ENCODE peak calls at places on chromosomes 1 and 21, in four cellular contexts. One of them, this sample, is unnamed.

GRCh38 chr1:105138445-105138821 is 1388.7 kb downstream of the AMY1C start:
- DNase-seq in cardiac fibroblast: no peak
- DNase-seq in stomach: peak
- DNase-seq in GM23338: no peak
- DNase-seq in this sample: no peak

GRCh38 chr1:42335809-42336518 is 929 bp upstream of the FOXJ3 start:
- DNase-seq in GM23338: no peak
- DNase-seq in cardiac fibroblast: peak
- DNase-seq in stomach: peak
- DNase-seq in this sample: no peak

GRCh38 chr1:184387871-184388670 is 1.2 kb downstream of the C1orf21 start:
- DNase-seq in stomach: peak
- DNase-seq in cardiac fibroblast: peak
- DNase-seq in GM23338: peak
- DNase-seq in this sample: no peak

GRCh38 chr21:37815893-37816292 is 100.4 kb downstream of the KCNJ6 start:
- DNase-seq in stomach: no peak
- DNase-seq in GM23338: no peak
- DNase-seq in cardiac fibroblast: no peak
- DNase-seq in this sample: no peak

GRCh38 chr1:226708967-226709396 is 30.1 kb downstream of the ITPKB start:
- DNase-seq in GM23338: no peak
- DNase-seq in cardiac fibroblast: no peak
- DNase-seq in stomach: no peak
- DNase-seq in this sample: no peak

GRCh38 chr1:204192589-204193352 is 3.5 kb downstream of the KISS1 start:
- DNase-seq in cardiac fibroblast: no peak
- DNase-seq in stomach: no peak
- DNase-seq in GM23338: no peak
- DNase-seq in this sample: no peak

GRCh38 chr1:228922722-228923376 is 187.6 kb downstream of the RHOU start:
- DNase-seq in GM23338: no peak
- DNase-seq in cardiac fibroblast: peak
- DNase-seq in stomach: no peak
- DNase-seq in this sample: no peak

GRCh38 chr1:232912845-232913580 is 37.4 kb upstream of the NTPCR start:
- DNase-seq in GM23338: no peak
- DNase-seq in cardiac fibroblast: no peak
- DNase-seq in stomach: no peak
- DNase-seq in this sample: no peak

GRCh38 chr21:38083534-38083933 is 167.3 kb upstream of the KCNJ6 start:
- DNase-seq in stomach: no peak
- DNase-seq in cardiac fibroblast: no peak
- DNase-seq in GM23338: no peak
- DNase-seq in this sample: no peak

GRCh38 chr1:17274186-17275170 is 25.6 kb downstream of the PADI3 start:
- DNase-seq in cardiac fibroblast: peak
- DNase-seq in GM23338: peak
- DNase-seq in stomach: peak
- DNase-seq in this sample: peak

GRCh38 chr1:11307837-11308236 is 34.8 kb downstream of the UBIAD1 start:
- DNase-seq in stomach: no peak
- DNase-seq in cardiac fibroblast: peak
- DNase-seq in GM23338: no peak
- DNase-seq in this sample: no peak

GRCh38 chr1:43545686-43546387 is 15.2 kb downstream of the PTPRF start:
- DNase-seq in GM23338: peak
- DNase-seq in cardiac fibroblast: peak
- DNase-seq in stomach: peak
- DNase-seq in this sample: peak

GRCh38 chr21:38815060-38815405 is 9.3 kb downstream of the ETS2 start:
- DNase-seq in stomach: no peak
- DNase-seq in cardiac fibroblast: no peak
- DNase-seq in GM23338: no peak
- DNase-seq in this sample: no peak

GRCh38 chr1:69191280-69191679 is 376.4 kb upstream of the LRRC7 start:
- DNase-seq in cardiac fibroblast: peak
- DNase-seq in GM23338: no peak
- DNase-seq in stomach: no peak
- DNase-seq in this sample: no peak

GRCh38 chr1:115364044-115364775 is 26.2 kb upstream of the NGF start:
- DNase-seq in GM23338: no peak
- DNase-seq in stomach: no peak
- DNase-seq in cardiac fibroblast: peak
- DNase-seq in this sample: no peak

GRCh38 chr1:150507912-150508864 is at the start of gene ECM1:
- DNase-seq in stomach: peak
- DNase-seq in GM23338: no peak
- DNase-seq in cardiac fibroblast: peak
- DNase-seq in this sample: no peak

GRCh38 chr1:29824025-29824424 is 587.7 kb downstream of the PTPRU start:
- DNase-seq in cardiac fibroblast: no peak
- DNase-seq in stomach: peak
- DNase-seq in GM23338: no peak
- DNase-seq in this sample: no peak

GRCh38 chr1:36453051-36453450 is 2.8 kb upstream of the OSCP1 start:
- DNase-seq in cardiac fibroblast: no peak
- DNase-seq in stomach: no peak
- DNase-seq in GM23338: no peak
- DNase-seq in this sample: no peak

GRCh38 chr21:38869946-38870345 is 64.2 kb downstream of the ETS2 start:
- DNase-seq in GM23338: no peak
- DNase-seq in stomach: no peak
- DNase-seq in cardiac fibroblast: no peak
- DNase-seq in this sample: no peak

GRCh38 chr1:154718566-154718965 is 110.6 kb upstream of the ADAR start:
- DNase-seq in cardiac fibroblast: no peak
- DNase-seq in GM23338: no peak
- DNase-seq in stomach: no peak
- DNase-seq in this sample: no peak

GRCh38 chr21:35528109-35529042 is 479.3 kb upstream of the RUNX1 start:
- DNase-seq in GM23338: no peak
- DNase-seq in stomach: no peak
- DNase-seq in cardiac fibroblast: peak
- DNase-seq in this sample: no peak

GRCh38 chr21:16454371-16454770 is 724.6 kb downstream of the USP25 start:
- DNase-seq in GM23338: peak
- DNase-seq in cardiac fibroblast: peak
- DNase-seq in stomach: no peak
- DNase-seq in this sample: no peak

GRCh38 chr1:162617513-162617912 is 14.8 kb upstream of the DDR2 start:
- DNase-seq in stomach: no peak
- DNase-seq in GM23338: no peak
- DNase-seq in cardiac fibroblast: no peak
- DNase-seq in this sample: no peak

GRCh38 chr1:66553846-66554245 is 19.9 kb downstream of the SGIP1 start:
- DNase-seq in stomach: no peak
- DNase-seq in GM23338: no peak
- DNase-seq in cardiac fibroblast: no peak
- DNase-seq in this sample: no peak

GRCh38 chr1:54338479-54338878 is 67.7 kb downstream of the SSBP3 start:
- DNase-seq in stomach: no peak
- DNase-seq in cardiac fibroblast: no peak
- DNase-seq in GM23338: no peak
- DNase-seq in this sample: no peak

GRCh38 chr1:179025975-179026812 is 500 bp downstream of the FAM20B start:
- DNase-seq in stomach: peak
- DNase-seq in cardiac fibroblast: peak
- DNase-seq in GM23338: peak
- DNase-seq in this sample: peak

GRCh38 chr1:15939181-15940109 is 36.5 kb downstream of the ZBTB17 start:
- DNase-seq in GM23338: no peak
- DNase-seq in stomach: peak
- DNase-seq in cardiac fibroblast: no peak
- DNase-seq in this sample: no peak

GRCh38 chr1:6360517-6360916 is 33.0 kb downstream of the ACOT7 start:
- DNase-seq in stomach: no peak
- DNase-seq in GM23338: no peak
- DNase-seq in cardiac fibroblast: no peak
- DNase-seq in this sample: no peak

GRCh38 chr1:155706101-155706619 is 17.3 kb downstream of the DAP3 start:
- DNase-seq in stomach: no peak
- DNase-seq in cardiac fibroblast: peak
- DNase-seq in GM23338: no peak
- DNase-seq in this sample: no peak

GRCh38 chr1:99851850-99852454 is 1.8 kb downstream of the AGL start:
- DNase-seq in stomach: no peak
- DNase-seq in GM23338: no peak
- DNase-seq in cardiac fibroblast: peak
- DNase-seq in this sample: no peak

GRCh38 chr1:14108356-14109275 is 408.6 kb downstream of the PRDM2 start:
- DNase-seq in GM23338: no peak
- DNase-seq in cardiac fibroblast: peak
- DNase-seq in stomach: no peak
- DNase-seq in this sample: no peak

GRCh38 chr1:54506594-54506993 is 41.4 kb upstream of the ACOT11 start:
- DNase-seq in stomach: no peak
- DNase-seq in cardiac fibroblast: no peak
- DNase-seq in GM23338: no peak
- DNase-seq in this sample: no peak

GRCh38 chr1:10975567-10976326 is 36.7 kb upstream of the TARDBP start:
- DNase-seq in cardiac fibroblast: peak
- DNase-seq in stomach: peak
- DNase-seq in GM23338: no peak
- DNase-seq in this sample: no peak

GRCh38 chr1:152182942-152183341 is 23.9 kb upstream of the RPTN start:
- DNase-seq in GM23338: no peak
- DNase-seq in stomach: no peak
- DNase-seq in cardiac fibroblast: peak
- DNase-seq in this sample: no peak

GRCh38 chr1:152186556-152187285 is 27.7 kb upstream of the RPTN start:
- DNase-seq in GM23338: peak
- DNase-seq in cardiac fibroblast: peak
- DNase-seq in stomach: no peak
- DNase-seq in this sample: no peak

GRCh38 chr1:152179566-152179965 is 20.5 kb upstream of the RPTN start:
- DNase-seq in cardiac fibroblast: peak
- DNase-seq in GM23338: no peak
- DNase-seq in stomach: no peak
- DNase-seq in this sample: no peak

GRCh38 chr1:152185544-152186391 is 26.7 kb upstream of the RPTN start:
- DNase-seq in stomach: peak
- DNase-seq in GM23338: peak
- DNase-seq in cardiac fibroblast: peak
- DNase-seq in this sample: no peak

GRCh38 chr1:152182431-152182830 is 23.4 kb upstream of the RPTN start:
- DNase-seq in GM23338: peak
- DNase-seq in cardiac fibroblast: peak
- DNase-seq in stomach: no peak
- DNase-seq in this sample: no peak
- TF ChIP-seq CTCF in GM23338: peak
- TF ChIP-seq CTCF in cardiac fibroblast: peak
- TF ChIP-seq CTCF in stomach: no peak
- TF ChIP-seq CTCF in this sample: peak

DNA sequence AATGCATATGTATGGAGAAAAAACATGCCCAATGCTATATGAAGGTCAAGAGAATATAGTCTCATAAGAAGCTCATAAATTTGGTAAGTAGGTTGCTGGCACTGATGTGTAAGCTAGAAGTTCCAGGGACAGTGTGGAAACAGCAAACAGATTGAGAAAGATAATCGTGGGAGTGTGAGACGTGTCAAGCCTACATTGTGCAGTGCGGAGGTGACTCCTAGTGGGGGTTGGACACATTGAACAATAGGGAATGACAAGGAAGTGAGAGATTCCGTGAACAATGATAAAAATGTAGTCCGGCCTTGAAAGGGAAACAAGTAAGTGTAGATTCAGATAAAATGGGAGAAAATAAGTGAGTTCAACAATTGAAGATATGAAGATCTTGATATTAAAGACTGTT is 788.4 kb upstream of the PRMT6 start:
- DNase-seq in GM23338: peak
- DNase-seq in stomach: no peak
- DNase-seq in cardiac fibroblast: peak
- DNase-seq in this sample: no peak
- TF ChIP-seq CTCF in GM23338: peak
- TF ChIP-seq CTCF in stomach: no peak
- TF ChIP-seq CTCF in cardiac fibroblast: no peak
- TF ChIP-seq CTCF in this sample: peak

GRCh38 chr1:47931395-47931794 is 65.8 kb downstream of the TRABD2B start:
- DNase-seq in cardiac fibroblast: no peak
- DNase-seq in GM23338: peak
- DNase-seq in stomach: peak
- DNase-seq in this sample: no peak
- TF ChIP-seq CTCF in cardiac fibroblast: no peak
- TF ChIP-seq CTCF in GM23338: peak
- TF ChIP-seq CTCF in stomach: no peak
- TF ChIP-seq CTCF in this sample: peak

DNA sequence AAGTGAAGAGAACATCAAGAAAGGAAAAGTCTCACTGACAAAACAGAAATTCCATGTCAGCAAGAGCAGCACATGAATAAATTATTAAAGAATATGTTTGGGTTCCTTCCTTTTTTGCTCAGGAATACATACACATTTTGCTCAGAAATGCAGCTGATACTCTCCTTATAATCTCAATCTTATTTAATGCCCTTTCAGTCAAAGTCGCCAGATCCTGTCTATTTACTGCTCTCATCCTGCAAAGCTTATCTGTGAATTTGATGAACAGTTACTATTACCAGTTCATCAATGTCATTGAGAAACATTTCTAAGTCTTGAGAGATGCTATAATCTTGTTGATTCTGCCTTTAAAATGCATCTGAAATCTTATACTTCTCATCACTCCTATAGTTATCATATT is 543.1 kb upstream of the ZRANB2 start:
- DNase-seq in cardiac fibroblast: no peak
- DNase-seq in GM23338: no peak
- DNase-seq in stomach: no peak
- DNase-seq in this sample: no peak
- TF ChIP-seq CTCF in cardiac fibroblast: no peak
- TF ChIP-seq CTCF in GM23338: no peak
- TF ChIP-seq CTCF in stomach: no peak
- TF ChIP-seq CTCF in this sample: no peak

GRCh38 chr1:180232521-180233043 is 2.5 kb downstream of the LHX4 start:
- DNase-seq in GM23338: peak
- DNase-seq in cardiac fibroblast: no peak
- DNase-seq in stomach: no peak
- DNase-seq in this sample: no peak

GRCh38 chr1:180233191-180234011 is 3.3 kb downstream of the LHX4 start:
- DNase-seq in GM23338: no peak
- DNase-seq in cardiac fibroblast: no peak
- DNase-seq in stomach: no peak
- DNase-seq in this sample: no peak

GRCh38 chr1:180230791-180231505 is 884 bp downstream of the LHX4 start:
- DNase-seq in GM23338: peak
- DNase-seq in cardiac fibroblast: peak
- DNase-seq in stomach: no peak
- DNase-seq in this sample: no peak

GRCh38 chr1:180230416-180230790 is 339 bp downstream of the LHX4 start:
- DNase-seq in stomach: no peak
- DNase-seq in GM23338: peak
- DNase-seq in cardiac fibroblast: no peak
- DNase-seq in this sample: no peak

GRCh38 chr1:180231506-180232420 is 1.7 kb downstream of the LHX4 start:
- DNase-seq in cardiac fibroblast: peak
- DNase-seq in GM23338: peak
- DNase-seq in stomach: no peak
- DNase-seq in this sample: no peak
- TF ChIP-seq CTCF in cardiac fibroblast: no peak
- TF ChIP-seq CTCF in GM23338: peak
- TF ChIP-seq CTCF in stomach: no peak
- TF ChIP-seq CTCF in this sample: no peak

GRCh38 chr1:161020573-161021167 is at the start of gene F11R:
- DNase-seq in stomach: peak
- DNase-seq in cardiac fibroblast: peak
- DNase-seq in GM23338: peak
- DNase-seq in this sample: peak
- TF ChIP-seq CTCF in stomach: no peak
- TF ChIP-seq CTCF in cardiac fibroblast: peak
- TF ChIP-seq CTCF in GM23338: peak
- TF ChIP-seq CTCF in this sample: peak

This sample was measured in progenitor cell of endocrine pancreas.